ENCODE peak calls at places on chromosomes 12 and 14, in nine cellular contexts. One of them, this sample, is unnamed.

GRCh38 chr14:22877000-22877501 is 5.5 kb downstream of the LRP10 start:
- DNase-seq in right lobe of liver: no peak
- DNase-seq in body of pancreas: no peak
- DNase-seq in adrenal gland: no peak
- DNase-seq in gastrocnemius medialis: no peak
- DNase-seq in A549: no peak
- DNase-seq in IMR-90: no peak
- DNase-seq in breast epithelium: no peak
- DNase-seq in transverse colon: no peak
- DNase-seq in this sample: no peak

GRCh38 chr12:12443482-12443881 is 86.6 kb downstream of the BORCS5 start:
- DNase-seq in right lobe of liver: peak; percentile 83
- DNase-seq in body of pancreas: peak; percentile 41
- DNase-seq in adrenal gland: peak; percentile 45
- DNase-seq in gastrocnemius medialis: no peak
- DNase-seq in A549: no peak
- DNase-seq in IMR-90: no peak
- DNase-seq in breast epithelium: peak; percentile 66
- DNase-seq in transverse colon: no peak
- DNase-seq in this sample: no peak

GRCh38 chr12:130838284-130838950 is 633 bp downstream of the STX2 start:
- DNase-seq in right lobe of liver: peak; percentile 92
- DNase-seq in body of pancreas: peak; percentile 54
- DNase-seq in adrenal gland: peak; percentile 24
- DNase-seq in gastrocnemius medialis: peak; percentile 22
- DNase-seq in A549: peak; percentile 37
- DNase-seq in IMR-90: no peak
- DNase-seq in breast epithelium: no peak
- DNase-seq in transverse colon: peak; percentile 25
- DNase-seq in this sample: no peak

GRCh38 chr12:124938606-124939427 is 24.4 kb upstream of the UBC start:
- DNase-seq in right lobe of liver: peak; percentile 69
- DNase-seq in body of pancreas: peak; percentile 79
- DNase-seq in adrenal gland: peak; percentile 70
- DNase-seq in gastrocnemius medialis: peak; percentile 79
- DNase-seq in A549: peak; percentile 97
- DNase-seq in IMR-90: peak; percentile 88
- DNase-seq in breast epithelium: peak; percentile 88
- DNase-seq in transverse colon: peak; percentile 79
- DNase-seq in this sample: peak; percentile 87

GRCh38 chr14:29926228-29926627 is 1.4 kb downstream of the PRKD1 start:
- DNase-seq in right lobe of liver: no peak
- DNase-seq in body of pancreas: no peak
- DNase-seq in adrenal gland: no peak
- DNase-seq in gastrocnemius medialis: no peak
- DNase-seq in A549: no peak
- DNase-seq in IMR-90: no peak
- DNase-seq in breast epithelium: no peak
- DNase-seq in transverse colon: no peak
- DNase-seq in this sample: no peak

GRCh38 chr14:82113710-82114109 is 580.1 kb upstream of the SEL1L start:
- DNase-seq in right lobe of liver: no peak
- DNase-seq in body of pancreas: no peak
- DNase-seq in adrenal gland: no peak
- DNase-seq in gastrocnemius medialis: no peak
- DNase-seq in A549: no peak
- DNase-seq in IMR-90: no peak
- DNase-seq in breast epithelium: no peak
- DNase-seq in transverse colon: no peak
- DNase-seq in this sample: no peak

GRCh38 chr12:122137681-122138080 is 36.3 kb downstream of the IL31 start:
- DNase-seq in right lobe of liver: no peak
- DNase-seq in body of pancreas: no peak
- DNase-seq in adrenal gland: no peak
- DNase-seq in gastrocnemius medialis: no peak
- DNase-seq in A549: no peak
- DNase-seq in IMR-90: no peak
- DNase-seq in breast epithelium: peak; percentile 36
- DNase-seq in transverse colon: no peak
- DNase-seq in this sample: no peak

GRCh38 chr12:16573652-16574077 is 32.3 kb downstream of the LMO3 start:
- DNase-seq in right lobe of liver: peak; percentile 57
- DNase-seq in body of pancreas: peak; percentile 73
- DNase-seq in adrenal gland: peak; percentile 16
- DNase-seq in gastrocnemius medialis: peak; percentile 44
- DNase-seq in A549: no peak
- DNase-seq in IMR-90: peak; percentile 32
- DNase-seq in breast epithelium: no peak
- DNase-seq in transverse colon: peak; percentile 11
- DNase-seq in this sample: no peak

GRCh38 chr14:61929651-61930050 is 167.4 kb downstream of the SNAPC1 start:
- DNase-seq in right lobe of liver: no peak
- DNase-seq in body of pancreas: no peak
- DNase-seq in adrenal gland: no peak
- DNase-seq in gastrocnemius medialis: no peak
- DNase-seq in A549: no peak
- DNase-seq in IMR-90: no peak
- DNase-seq in breast epithelium: no peak
- DNase-seq in transverse colon: no peak
- DNase-seq in this sample: no peak

GRCh38 chr12:107444771-107445170 is 240.8 kb upstream of the PWP1 start:
- DNase-seq in right lobe of liver: no peak
- DNase-seq in body of pancreas: no peak
- DNase-seq in adrenal gland: no peak
- DNase-seq in gastrocnemius medialis: no peak
- DNase-seq in A549: no peak
- DNase-seq in IMR-90: no peak
- DNase-seq in breast epithelium: no peak
- DNase-seq in transverse colon: no peak
- DNase-seq in this sample: no peak

GRCh38 chr14:53306926-53307325 is 153.8 kb upstream of the DDHD1 start:
- DNase-seq in right lobe of liver: no peak
- DNase-seq in body of pancreas: no peak
- DNase-seq in adrenal gland: peak; percentile 39
- DNase-seq in gastrocnemius medialis: no peak
- DNase-seq in A549: no peak
- DNase-seq in IMR-90: peak; percentile 71
- DNase-seq in breast epithelium: no peak
- DNase-seq in transverse colon: no peak
- DNase-seq in this sample: no peak

GRCh38 chr12:42145197-42145549 is 499 bp upstream of the GXYLT1 start:
- DNase-seq in right lobe of liver: no peak
- DNase-seq in body of pancreas: no peak
- DNase-seq in adrenal gland: no peak
- DNase-seq in gastrocnemius medialis: no peak
- DNase-seq in A549: no peak
- DNase-seq in IMR-90: peak; percentile 11
- DNase-seq in breast epithelium: no peak
- DNase-seq in transverse colon: no peak
- DNase-seq in this sample: no peak

GRCh38 chr12:85157023-85157626 is 121.0 kb downstream of the LRRIQ1 start:
- DNase-seq in right lobe of liver: no peak
- DNase-seq in body of pancreas: no peak
- DNase-seq in adrenal gland: no peak
- DNase-seq in gastrocnemius medialis: no peak
- DNase-seq in A549: peak; percentile 13
- DNase-seq in IMR-90: no peak
- DNase-seq in breast epithelium: no peak
- DNase-seq in transverse colon: no peak
- DNase-seq in this sample: no peak

GRCh38 chr14:50479041-50479440 is 53.3 kb downstream of the MAP4K5 start:
- DNase-seq in right lobe of liver: no peak
- DNase-seq in body of pancreas: no peak
- DNase-seq in adrenal gland: no peak
- DNase-seq in gastrocnemius medialis: no peak
- DNase-seq in A549: no peak
- DNase-seq in IMR-90: no peak
- DNase-seq in breast epithelium: no peak
- DNase-seq in transverse colon: no peak
- DNase-seq in this sample: no peak

GRCh38 chr14:64811676-64812075 is 68.0 kb downstream of the SPTB start:
- DNase-seq in right lobe of liver: no peak
- DNase-seq in body of pancreas: no peak
- DNase-seq in adrenal gland: peak; percentile 48
- DNase-seq in gastrocnemius medialis: no peak
- DNase-seq in A549: no peak
- DNase-seq in IMR-90: no peak
- DNase-seq in breast epithelium: no peak
- DNase-seq in transverse colon: no peak
- DNase-seq in this sample: no peak

GRCh38 chr12:66684222-66684621 is 5.3 kb upstream of the GRIP1 start:
- DNase-seq in right lobe of liver: no peak
- DNase-seq in body of pancreas: no peak
- DNase-seq in adrenal gland: no peak
- DNase-seq in gastrocnemius medialis: no peak
- DNase-seq in A549: no peak
- DNase-seq in IMR-90: no peak
- DNase-seq in breast epithelium: no peak
- DNase-seq in transverse colon: no peak
- DNase-seq in this sample: no peak

GRCh38 chr14:96861568-96862310 is 64.6 kb downstream of the VRK1 start:
- DNase-seq in right lobe of liver: no peak
- DNase-seq in body of pancreas: no peak
- DNase-seq in adrenal gland: peak; percentile 14
- DNase-seq in gastrocnemius medialis: no peak
- DNase-seq in A549: no peak
- DNase-seq in IMR-90: no peak
- DNase-seq in breast epithelium: no peak
- DNase-seq in transverse colon: no peak
- DNase-seq in this sample: no peak

GRCh38 chr12:53996188-53996885 is 3.6 kb upstream of the HOXC9 start:
- DNase-seq in right lobe of liver: no peak
- DNase-seq in body of pancreas: no peak
- DNase-seq in adrenal gland: no peak
- DNase-seq in gastrocnemius medialis: peak; percentile 49
- DNase-seq in A549: no peak
- DNase-seq in IMR-90: no peak
- DNase-seq in breast epithelium: no peak
- DNase-seq in transverse colon: no peak
- DNase-seq in this sample: no peak

GRCh38 chr12:53993397-53994267 is 6.3 kb upstream of the HOXC9 start:
- DNase-seq in right lobe of liver: no peak
- DNase-seq in body of pancreas: no peak
- DNase-seq in adrenal gland: no peak
- DNase-seq in gastrocnemius medialis: no peak
- DNase-seq in A549: no peak
- DNase-seq in IMR-90: no peak
- DNase-seq in breast epithelium: no peak
- DNase-seq in transverse colon: no peak
- DNase-seq in this sample: no peak

GRCh38 chr12:53994268-53994690 is 5.7 kb upstream of the HOXC9 start:
- DNase-seq in right lobe of liver: no peak
- DNase-seq in body of pancreas: no peak
- DNase-seq in adrenal gland: no peak
- DNase-seq in gastrocnemius medialis: peak; percentile 53
- DNase-seq in A549: no peak
- DNase-seq in IMR-90: no peak
- DNase-seq in breast epithelium: no peak
- DNase-seq in transverse colon: no peak
- DNase-seq in this sample: no peak

GRCh38 chr12:53995311-53996187 is 4.4 kb upstream of the HOXC9 start:
- DNase-seq in right lobe of liver: no peak
- DNase-seq in body of pancreas: no peak
- DNase-seq in adrenal gland: no peak
- DNase-seq in gastrocnemius medialis: peak; percentile 95
- DNase-seq in A549: peak; percentile 58
- DNase-seq in IMR-90: no peak
- DNase-seq in breast epithelium: no peak
- DNase-seq in transverse colon: no peak
- DNase-seq in this sample: no peak

GRCh38 chr12:53994691-53995310 is 5.2 kb upstream of the HOXC9 start:
- DNase-seq in right lobe of liver: no peak
- DNase-seq in body of pancreas: no peak
- DNase-seq in adrenal gland: no peak
- DNase-seq in gastrocnemius medialis: no peak
- DNase-seq in A549: no peak
- DNase-seq in IMR-90: no peak
- DNase-seq in breast epithelium: no peak
- DNase-seq in transverse colon: no peak
- DNase-seq in this sample: no peak
- H3K4me3 ChIP-seq in right lobe of liver: peak overlapping the region; percentile 48
- H3K4me3 ChIP-seq in body of pancreas: no peak overlapping the region
- H3K4me3 ChIP-seq in adrenal gland: peak overlapping the region; percentile 14
- H3K4me3 ChIP-seq in gastrocnemius medialis: peak overlapping the region; percentile 88
- H3K4me3 ChIP-seq in A549: peak overlapping the region; percentile 37
- H3K4me3 ChIP-seq in IMR-90: no peak overlapping the region
- H3K4me3 ChIP-seq in breast epithelium: peak overlapping the region; percentile 47
- H3K4me3 ChIP-seq in transverse colon: no peak overlapping the region
- H3K4me3 ChIP-seq in this sample: peak overlapping the region; percentile 48

GRCh38 chr12:47080725-47081502 is 1.2 kb upstream of the AMIGO2 start:
- DNase-seq in right lobe of liver: peak; percentile 57
- DNase-seq in body of pancreas: peak; percentile 36
- DNase-seq in adrenal gland: peak; percentile 73
- DNase-seq in gastrocnemius medialis: peak; percentile 40
- DNase-seq in A549: peak; percentile 93
- DNase-seq in IMR-90: peak; percentile 50
- DNase-seq in breast epithelium: peak; percentile 58
- DNase-seq in transverse colon: peak; percentile 58
- DNase-seq in this sample: peak; percentile 89
- TF ChIP-seq POLR2A in right lobe of liver: no peak
- TF ChIP-seq POLR2A in body of pancreas: no peak
- TF ChIP-seq POLR2A in adrenal gland: no peak
- TF ChIP-seq POLR2A in gastrocnemius medialis: no peak
- TF ChIP-seq POLR2A in A549: no peak
- TF ChIP-seq POLR2A in IMR-90: no peak
- TF ChIP-seq POLR2A in breast epithelium: no peak
- TF ChIP-seq POLR2A in transverse colon: no peak
- TF ChIP-seq POLR2A in this sample: no peak

DNA sequence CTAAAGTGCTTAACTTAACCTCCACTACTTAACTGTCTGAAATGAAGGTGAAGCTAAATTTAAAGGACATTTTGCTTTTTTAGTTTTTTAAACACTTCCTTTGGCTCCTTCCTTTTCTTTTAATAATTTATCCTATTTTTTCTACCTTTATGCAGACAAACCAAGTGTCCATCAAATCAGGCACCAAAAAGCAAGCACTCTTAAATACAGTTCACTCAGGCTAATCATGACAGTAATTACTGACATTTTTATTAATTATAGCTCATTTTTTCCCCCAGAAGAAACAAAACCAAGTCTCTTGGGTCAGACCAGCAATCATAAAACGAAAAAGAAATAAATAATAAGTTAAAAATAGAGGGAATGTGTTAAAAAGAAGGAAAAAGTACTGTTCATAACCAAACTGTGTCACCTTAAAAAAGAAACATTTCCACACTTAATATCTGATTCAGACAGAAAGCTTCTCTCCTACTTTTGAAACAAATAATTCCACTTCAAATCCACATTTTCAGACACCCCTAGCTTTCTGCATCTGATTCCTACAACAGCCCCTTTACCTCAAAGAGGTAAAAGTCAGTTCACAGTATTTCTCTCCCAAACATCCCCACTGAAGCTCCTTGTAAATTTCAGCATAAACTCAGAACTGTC is 5.5 kb upstream of the CCND2 start:
- DNase-seq in right lobe of liver: no peak
- DNase-seq in body of pancreas: no peak
- DNase-seq in adrenal gland: no peak
- DNase-seq in gastrocnemius medialis: no peak
- DNase-seq in A549: no peak
- DNase-seq in IMR-90: no peak
- DNase-seq in breast epithelium: no peak
- DNase-seq in transverse colon: no peak
- DNase-seq in this sample: no peak
- H3K4me3 ChIP-seq in right lobe of liver: no peak overlapping the region
- H3K4me3 ChIP-seq in body of pancreas: no peak overlapping the region
- H3K4me3 ChIP-seq in adrenal gland: peak overlapping the region; percentile 85
- H3K4me3 ChIP-seq in gastrocnemius medialis: peak overlapping the region; percentile 65
- H3K4me3 ChIP-seq in A549: no peak overlapping the region
- H3K4me3 ChIP-seq in IMR-90: no peak overlapping the region
- H3K4me3 ChIP-seq in breast epithelium: peak overlapping the region; percentile 62
- H3K4me3 ChIP-seq in transverse colon: no peak overlapping the region
- H3K4me3 ChIP-seq in this sample: no peak overlapping the region

GRCh38 chr12:2247109-2247508 is 194.3 kb downstream of the CACNA1C start:
- DNase-seq in right lobe of liver: no peak
- DNase-seq in body of pancreas: no peak
- DNase-seq in adrenal gland: no peak
- DNase-seq in gastrocnemius medialis: no peak
- DNase-seq in A549: no peak
- DNase-seq in IMR-90: no peak
- DNase-seq in breast epithelium: no peak
- DNase-seq in transverse colon: no peak
- DNase-seq in this sample: no peak
- TF ChIP-seq POLR2A in right lobe of liver: no peak
- TF ChIP-seq POLR2A in body of pancreas: no peak
- TF ChIP-seq POLR2A in adrenal gland: no peak
- TF ChIP-seq POLR2A in gastrocnemius medialis: no peak
- TF ChIP-seq POLR2A in A549: no peak
- TF ChIP-seq POLR2A in IMR-90: no peak
- TF ChIP-seq POLR2A in breast epithelium: no peak
- TF ChIP-seq POLR2A in transverse colon: no peak
- TF ChIP-seq POLR2A in this sample: no peak

This sample was measured in upper lobe of left lung.